ENCODE peak calls at places on chromosomes 7 and 10, in nine cellular contexts. One of them, this sample, is unnamed.

GRCh38 chr7:91836065-91836368 is 44.5 kb downstream of the MTERF1 start:
- DNase-seq in ACHN: no peak
- DNase-seq in germinal center: no peak
- DNase-seq in fibroblast of the conjunctiva: no peak
- DNase-seq in MCF 10A: peak; percentile 51
- DNase-seq in astrocyte of the hippocampus: peak; percentile 22
- DNase-seq in amygdala: no peak
- DNase-seq in posterior cingulate gyrus: no peak
- DNase-seq in NCI-H526 treated with DMSO at 0.1 percent for 48 hours: no peak
- DNase-seq in this sample: no peak

GRCh38 chr7:91780526-91780925 is 100.0 kb downstream of the MTERF1 start:
- DNase-seq in ACHN: no peak
- DNase-seq in germinal center: no peak
- DNase-seq in fibroblast of the conjunctiva: no peak
- DNase-seq in MCF 10A: no peak
- DNase-seq in astrocyte of the hippocampus: no peak
- DNase-seq in amygdala: no peak
- DNase-seq in posterior cingulate gyrus: no peak
- DNase-seq in NCI-H526 treated with DMSO at 0.1 percent for 48 hours: no peak
- DNase-seq in this sample: no peak

GRCh38 chr10:24133839-24134238 is 75.1 kb upstream of the KIAA1217 start:
- DNase-seq in ACHN: no peak
- DNase-seq in germinal center: no peak
- DNase-seq in fibroblast of the conjunctiva: no peak
- DNase-seq in MCF 10A: no peak
- DNase-seq in astrocyte of the hippocampus: no peak
- DNase-seq in amygdala: no peak
- DNase-seq in posterior cingulate gyrus: no peak
- DNase-seq in NCI-H526 treated with DMSO at 0.1 percent for 48 hours: no peak
- DNase-seq in this sample: no peak

GRCh38 chr10:11684717-11685645 is 57.2 kb upstream of the ECHDC3 start:
- DNase-seq in ACHN: peak; percentile 82
- DNase-seq in germinal center: peak; percentile 84
- DNase-seq in fibroblast of the conjunctiva: peak; percentile 46
- DNase-seq in MCF 10A: peak; percentile 91
- DNase-seq in astrocyte of the hippocampus: peak; percentile 96
- DNase-seq in amygdala: peak; percentile 36
- DNase-seq in posterior cingulate gyrus: peak; percentile 82
- DNase-seq in NCI-H526 treated with DMSO at 0.1 percent for 48 hours: no peak
- DNase-seq in this sample: peak; percentile 51

GRCh38 chr7:44534501-44534900 is 6.6 kb downstream of the NPC1L1 start:
- DNase-seq in ACHN: peak; percentile 73
- DNase-seq in germinal center: peak; percentile 89
- DNase-seq in fibroblast of the conjunctiva: no peak
- DNase-seq in MCF 10A: peak; percentile 62
- DNase-seq in astrocyte of the hippocampus: peak; percentile 26
- DNase-seq in amygdala: no peak
- DNase-seq in posterior cingulate gyrus: no peak
- DNase-seq in NCI-H526 treated with DMSO at 0.1 percent for 48 hours: no peak
- DNase-seq in this sample: peak; percentile 85

GRCh38 chr10:83469719-83470336 is 669.5 kb upstream of the GHITM start:
- DNase-seq in ACHN: no peak
- DNase-seq in germinal center: no peak
- DNase-seq in fibroblast of the conjunctiva: no peak
- DNase-seq in MCF 10A: no peak
- DNase-seq in astrocyte of the hippocampus: no peak
- DNase-seq in amygdala: no peak
- DNase-seq in posterior cingulate gyrus: no peak
- DNase-seq in NCI-H526 treated with DMSO at 0.1 percent for 48 hours: peak; percentile 51
- DNase-seq in this sample: no peak

GRCh38 chr10:118518095-118518494 is 77.4 kb downstream of the PRLHR start:
- DNase-seq in ACHN: no peak
- DNase-seq in germinal center: no peak
- DNase-seq in fibroblast of the conjunctiva: no peak
- DNase-seq in MCF 10A: no peak
- DNase-seq in astrocyte of the hippocampus: no peak
- DNase-seq in amygdala: no peak
- DNase-seq in posterior cingulate gyrus: no peak
- DNase-seq in NCI-H526 treated with DMSO at 0.1 percent for 48 hours: no peak
- DNase-seq in this sample: no peak

GRCh38 chr7:128931965-128932861 is 5.5 kb upstream of the IRF5 start:
- DNase-seq in ACHN: no peak
- DNase-seq in germinal center: no peak
- DNase-seq in fibroblast of the conjunctiva: no peak
- DNase-seq in MCF 10A: no peak
- DNase-seq in astrocyte of the hippocampus: no peak
- DNase-seq in amygdala: no peak
- DNase-seq in posterior cingulate gyrus: no peak
- DNase-seq in NCI-H526 treated with DMSO at 0.1 percent for 48 hours: no peak
- DNase-seq in this sample: no peak

GRCh38 chr10:88661018-88661417 is 3.2 kb upstream of the LIPF start:
- DNase-seq in ACHN: no peak
- DNase-seq in germinal center: no peak
- DNase-seq in fibroblast of the conjunctiva: no peak
- DNase-seq in MCF 10A: no peak
- DNase-seq in astrocyte of the hippocampus: no peak
- DNase-seq in amygdala: no peak
- DNase-seq in posterior cingulate gyrus: no peak
- DNase-seq in NCI-H526 treated with DMSO at 0.1 percent for 48 hours: no peak
- DNase-seq in this sample: no peak

GRCh38 chr10:70858759-70859158 is 29.6 kb downstream of the PCBD1 start:
- DNase-seq in ACHN: no peak
- DNase-seq in germinal center: no peak
- DNase-seq in fibroblast of the conjunctiva: no peak
- DNase-seq in MCF 10A: no peak
- DNase-seq in astrocyte of the hippocampus: no peak
- DNase-seq in amygdala: no peak
- DNase-seq in posterior cingulate gyrus: no peak
- DNase-seq in NCI-H526 treated with DMSO at 0.1 percent for 48 hours: no peak
- DNase-seq in this sample: no peak

GRCh38 chr7:16817536-16817935 is 12.7 kb upstream of the AGR2 start:
- DNase-seq in ACHN: no peak
- DNase-seq in germinal center: no peak
- DNase-seq in fibroblast of the conjunctiva: no peak
- DNase-seq in MCF 10A: peak; percentile 41
- DNase-seq in astrocyte of the hippocampus: peak; percentile 76
- DNase-seq in amygdala: no peak
- DNase-seq in posterior cingulate gyrus: no peak
- DNase-seq in NCI-H526 treated with DMSO at 0.1 percent for 48 hours: no peak
- DNase-seq in this sample: no peak

GRCh38 chr7:100801833-100802568 is 25.3 kb downstream of the EPHB4 start:
- DNase-seq in ACHN: peak; percentile 62
- DNase-seq in germinal center: no peak
- DNase-seq in fibroblast of the conjunctiva: peak; percentile 94
- DNase-seq in MCF 10A: peak; percentile 96
- DNase-seq in astrocyte of the hippocampus: peak; percentile 94
- DNase-seq in amygdala: no peak
- DNase-seq in posterior cingulate gyrus: no peak
- DNase-seq in NCI-H526 treated with DMSO at 0.1 percent for 48 hours: peak; percentile 9
- DNase-seq in this sample: peak; percentile 72

GRCh38 chr7:98557538-98558031 is 59.5 kb upstream of the NPTX2 start:
- DNase-seq in ACHN: no peak
- DNase-seq in germinal center: no peak
- DNase-seq in fibroblast of the conjunctiva: no peak
- DNase-seq in MCF 10A: no peak
- DNase-seq in astrocyte of the hippocampus: no peak
- DNase-seq in amygdala: no peak
- DNase-seq in posterior cingulate gyrus: no peak
- DNase-seq in NCI-H526 treated with DMSO at 0.1 percent for 48 hours: no peak
- DNase-seq in this sample: no peak

GRCh38 chr10:87818505-87819273 is 663 bp upstream of the ATAD1 start:
- DNase-seq in ACHN: peak; percentile 56
- DNase-seq in germinal center: peak; percentile 50
- DNase-seq in fibroblast of the conjunctiva: no peak
- DNase-seq in MCF 10A: peak; percentile 49
- DNase-seq in astrocyte of the hippocampus: no peak
- DNase-seq in amygdala: peak; percentile 49
- DNase-seq in posterior cingulate gyrus: peak; percentile 46
- DNase-seq in NCI-H526 treated with DMSO at 0.1 percent for 48 hours: peak; percentile 23
- DNase-seq in this sample: peak; percentile 38

GRCh38 chr10:36026081-36026480 is 384.0 kb upstream of the FZD8 start:
- DNase-seq in ACHN: no peak
- DNase-seq in germinal center: no peak
- DNase-seq in fibroblast of the conjunctiva: no peak
- DNase-seq in MCF 10A: no peak
- DNase-seq in astrocyte of the hippocampus: no peak
- DNase-seq in amygdala: no peak
- DNase-seq in posterior cingulate gyrus: no peak
- DNase-seq in NCI-H526 treated with DMSO at 0.1 percent for 48 hours: no peak
- DNase-seq in this sample: no peak

GRCh38 chr7:129898007-129898406 is 54.8 kb downstream of the UBE2H start:
- DNase-seq in ACHN: no peak
- DNase-seq in germinal center: no peak
- DNase-seq in fibroblast of the conjunctiva: no peak
- DNase-seq in MCF 10A: no peak
- DNase-seq in astrocyte of the hippocampus: no peak
- DNase-seq in amygdala: no peak
- DNase-seq in posterior cingulate gyrus: no peak
- DNase-seq in NCI-H526 treated with DMSO at 0.1 percent for 48 hours: no peak
- DNase-seq in this sample: no peak

GRCh38 chr7:132080967-132081668 is 495.2 kb downstream of the PLXNA4 start:
- DNase-seq in ACHN: no peak
- DNase-seq in germinal center: no peak
- DNase-seq in fibroblast of the conjunctiva: no peak
- DNase-seq in MCF 10A: no peak
- DNase-seq in astrocyte of the hippocampus: peak; percentile 76
- DNase-seq in amygdala: no peak
- DNase-seq in posterior cingulate gyrus: no peak
- DNase-seq in NCI-H526 treated with DMSO at 0.1 percent for 48 hours: no peak
- DNase-seq in this sample: no peak

This sample was measured in H9.